ENCODE peak calls at places on chromosomes 3 and 15, in eight cellular contexts. O is OCI-LY7; D is MM.1S; J is transverse colon; B is CD4-positive, alpha-beta T cell; A is left ventricle myocardium inferior; Q is cardiac muscle cell; Z is colonic mucosa. M is an unnamed sample.

GRCh38 chr15:50531763-50532162 is 14.7 kb downstream of the USP50 start:
- DNase-seq in O (no peak), D (no peak), J (no peak), B (no peak), A (no peak), Q (no peak), Z (no peak), M (no peak)

GRCh38 chr3:127175272-127175671 is 17.7 kb upstream of the PRR23E start:
- DNase-seq in O (no peak), D (no peak), J (no peak), B (no peak), A (no peak), Q (no peak), Z (no peak), M (no peak)

GRCh38 chr15:28021281-28022039 is 77.7 kb downstream of the OCA2 start:
- DNase-seq in O (no peak), D (peak; percentile 25), J (peak; percentile 30), B (no peak), A (peak; percentile 25), Q (peak; percentile 68), Z (peak; percentile 55), M (peak; percentile 27)

GRCh38 chr3:60594025-60594424 is 657.2 kb downstream of the FHIT start:
- DNase-seq in O (no peak), D (no peak), J (peak; percentile 35), B (no peak), A (peak; percentile 68), Q (peak; percentile 73), Z (peak; percentile 33), M (no peak)

GRCh38 chr15:65054333-65055200 is 9.4 kb downstream of the SLC51B start:
- DNase-seq in O (peak; percentile 70), D (peak; percentile 67), J (peak; percentile 79), B (peak; percentile 39), A (peak; percentile 77), Q (peak; percentile 79), Z (peak; percentile 78), M (peak; percentile 77)

GRCh38 chr3:11290743-11291680 is 18.8 kb downstream of the ATG7 start:
- DNase-seq in O (peak; percentile 20), D (no peak), J (no peak), B (no peak), A (no peak), Q (peak; percentile 64), Z (no peak), M (peak; percentile 49)

GRCh38 chr3:95899494-95899893 is 914.9 kb upstream of the EPHA6 start:
- DNase-seq in O (no peak), D (no peak), J (no peak), B (no peak), A (no peak), Q (peak; percentile 0), Z (no peak), M (no peak)

GRCh38 chr3:30319713-30320112 is 286.7 kb upstream of the TGFBR2 start:
- DNase-seq in O (peak; percentile 52), D (peak; percentile 43), J (peak; percentile 30), B (peak; percentile 10), A (no peak), Q (peak; percentile 63), Z (peak; percentile 48), M (peak; percentile 60)

GRCh38 chr3:143910756-143911155 is 60.9 kb upstream of the DIPK2A start:
- DNase-seq in O (no peak), D (no peak), J (no peak), B (no peak), A (no peak), Q (no peak), Z (no peak), M (no peak)

GRCh38 chr3:113758389-113759029 is 11.7 kb downstream of the ATP6V1A start:
- DNase-seq in O (no peak), D (no peak), J (no peak), B (no peak), A (no peak), Q (peak; percentile 71), Z (no peak), M (no peak)

GRCh38 chr3:93843981-93844380 is 129.7 kb downstream of the PROS1 start:
- DNase-seq in O (no peak), D (no peak), J (no peak), B (no peak), A (no peak), Q (peak; percentile 89), Z (no peak), M (no peak)

GRCh38 chr3:32219537-32219936 is 18.9 kb upstream of the CMTM8 start:
- DNase-seq in O (peak; percentile 7), D (no peak), J (no peak), B (no peak), A (no peak), Q (no peak), Z (no peak), M (no peak)

GRCh38 chr3:197458906-197459470 is 96.8 kb downstream of the BDH1 start:
- DNase-seq in O (no peak), D (no peak), J (peak; percentile 61), B (no peak), A (no peak), Q (no peak), Z (peak; percentile 66), M (no peak)

GRCh38 chr3:121852256-121852655 is 17.2 kb downstream of the EAF2 start:
- DNase-seq in O (no peak), D (no peak), J (no peak), B (no peak), A (no peak), Q (no peak), Z (no peak), M (no peak)

GRCh38 chr3:121855555-121855954 is 20.5 kb downstream of the EAF2 start:
- DNase-seq in O (peak; percentile 56), D (no peak), J (no peak), B (no peak), A (no peak), Q (peak; percentile 20), Z (no peak), M (peak; percentile 3)
- TF ChIP-seq CTCF in O (peak; percentile 88), D (peak; percentile 19), J (peak; percentile 18), B (no peak), A (peak; percentile 32), Q (peak; percentile 42), Z (peak; percentile 16), M (no peak)

GRCh38 chr15:63287109-63287508 is 9.7 kb downstream of the APH1B start:
- DNase-seq in O (no peak), D (no peak), J (no peak), B (no peak), A (no peak), Q (peak; percentile 47), Z (no peak), M (no peak)

GRCh38 chr15:63288342-63288741 is 10.9 kb downstream of the APH1B start:
- DNase-seq in O (no peak), D (no peak), J (no peak), B (no peak), A (no peak), Q (peak; percentile 6), Z (no peak), M (no peak)

GRCh38 chr15:63291507-63291906 is 14.1 kb downstream of the APH1B start:
- DNase-seq in O (no peak), D (no peak), J (no peak), B (no peak), A (no peak), Q (peak; percentile 74), Z (no peak), M (no peak)

GRCh38 chr15:63292241-63292640 is 14.8 kb downstream of the APH1B start:
- DNase-seq in O (no peak), D (no peak), J (no peak), B (no peak), A (no peak), Q (no peak), Z (no peak), M (no peak)

GRCh38 chr15:63288778-63289378 is 11.5 kb downstream of the APH1B start:
- DNase-seq in O (peak; percentile 59), D (peak; percentile 64), J (no peak), B (no peak), A (no peak), Q (peak; percentile 74), Z (no peak), M (no peak)
- TF ChIP-seq CTCF in O (peak; percentile 94), D (peak; percentile 78), J (peak; percentile 61), B (peak; percentile 73), A (peak; percentile 80), Q (peak; percentile 68), Z (peak; percentile 60), M (peak; percentile 71)

DNA sequence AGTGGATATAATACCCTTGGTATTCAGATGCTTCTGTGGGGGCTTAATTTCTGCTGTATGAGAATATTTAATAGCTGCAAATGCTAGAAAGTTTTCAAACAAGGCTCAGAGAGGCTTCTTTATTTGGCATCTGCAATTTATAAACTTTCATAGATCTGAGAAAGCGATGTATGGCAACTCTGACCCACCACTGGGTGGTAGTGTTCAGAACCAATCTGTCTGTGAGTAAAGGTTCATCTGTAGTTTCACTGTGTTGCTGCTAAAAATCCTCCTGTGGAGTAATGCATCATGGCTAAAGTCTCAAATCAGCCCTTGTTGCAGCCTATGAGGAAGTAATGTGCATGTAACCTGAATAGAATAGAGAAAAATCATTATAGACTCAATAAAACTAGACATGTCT is 47.4 kb downstream of the CLSTN2 start:
- DNase-seq in O (no peak), D (no peak), J (no peak), B (no peak), A (no peak), Q (peak; percentile 2), Z (no peak), M (no peak)
- TF ChIP-seq CTCF in O (peak; percentile 28), D (no peak), J (no peak), B (no peak), A (peak; percentile 43), Q (no peak), Z (no peak), M (no peak)

GRCh38 chr3:114827495-114827894 is 319.6 kb downstream of the ZBTB20 start:
- DNase-seq in O (peak; percentile 43), D (peak; percentile 69), J (no peak), B (no peak), A (no peak), Q (peak; percentile 66), Z (no peak), M (peak; percentile 23)
- TF ChIP-seq CTCF in O (peak; percentile 77), D (peak; percentile 69), J (peak; percentile 51), B (peak; percentile 17), A (peak; percentile 78), Q (peak; percentile 56), Z (peak; percentile 64), M (peak; percentile 66)

GRCh38 chr3:169769287-169770181 is at the start of gene ACTRT3:
- DNase-seq in O (peak; percentile 83), D (peak; percentile 75), J (peak; percentile 77), B (peak; percentile 63), A (peak; percentile 69), Q (peak; percentile 82), Z (peak; percentile 70), M (peak; percentile 80)
- TF ChIP-seq CTCF in O (peak; percentile 21), D (peak; percentile 16), J (no peak), B (no peak), A (no peak), Q (no peak), Z (no peak), M (no peak)

GRCh38 chr3:4079354-4080180 is 223.6 kb upstream of the SETMAR start:
- DNase-seq in O (no peak), D (no peak), J (no peak), B (no peak), A (no peak), Q (no peak), Z (no peak), M (no peak)
- TF ChIP-seq CTCF in O (no peak), D (no peak), J (no peak), B (no peak), A (no peak), Q (no peak), Z (no peak), M (no peak)